ENCODE peak calls at places on chromosomes 1 and 21, in six cellular contexts. X, Y, O, J, W and A are unnamed samples.

GRCh38 chr1:15354580-15354965 is 55.1 kb upstream of the EFHD2 start:
- DNase-seq in X (no peak), Y (peak; percentile 43), O (no peak), J (no peak), W (no peak), A (no peak)

GRCh38 chr1:15678578-15678977 is 5.5 kb upstream of the PLEKHM2 start:
- DNase-seq in X (no peak), Y (peak; percentile 90), O (no peak), J (peak; percentile 39), W (no peak), A (no peak)

GRCh38 chr1:22471078-22471477 is 19.4 kb downstream of the ZBTB40 start:
- DNase-seq in X (no peak), Y (no peak), O (no peak), J (no peak), W (no peak), A (no peak)

GRCh38 chr1:205526431-205526830 is 22.0 kb downstream of the CDK18 start:
- DNase-seq in X (no peak), Y (no peak), O (no peak), J (no peak), W (no peak), A (no peak)

GRCh38 chr1:91555821-91556531 is 55.3 kb downstream of the CDC7 start:
- DNase-seq in X (no peak), Y (peak; percentile 62), O (no peak), J (peak; percentile 61), W (peak; percentile 86), A (peak; percentile 89)

GRCh38 chr21:34192646-34193285 is 119.4 kb downstream of the MRPS6 start:
- DNase-seq in X (no peak), Y (no peak), O (no peak), J (no peak), W (no peak), A (no peak)

GRCh38 chr1:6024376-6024775 is 21.3 kb upstream of the KCNAB2 start:
- DNase-seq in X (no peak), Y (no peak), O (no peak), J (no peak), W (no peak), A (no peak)

GRCh38 chr1:207755846-207756692 is 4.2 kb downstream of the CD46 start:
- DNase-seq in X (no peak), Y (peak; percentile 56), O (no peak), J (no peak), W (no peak), A (no peak)

GRCh38 chr1:205091043-205091740 is 6.9 kb upstream of the TMEM81 start:
- DNase-seq in X (no peak), Y (no peak), O (no peak), J (no peak), W (no peak), A (no peak)

GRCh38 chr1:55375617-55376258 is 160.6 kb upstream of the USP24 start:
- DNase-seq in X (no peak), Y (peak; percentile 4), O (no peak), J (peak; percentile 13), W (peak; percentile 12), A (peak; percentile 42)

GRCh38 chr1:66760506-66760905 is 8.2 kb downstream of the DYNLT5 start:
- DNase-seq in X (no peak), Y (no peak), O (no peak), J (no peak), W (no peak), A (no peak)

GRCh38 chr1:117559985-117560384 is 45.9 kb upstream of the TENT5C start:
- DNase-seq in X (no peak), Y (no peak), O (no peak), J (no peak), W (no peak), A (no peak)

GRCh38 chr1:25631750-25632495 is 15.3 kb downstream of the MAN1C1 start:
- DNase-seq in X (no peak), Y (no peak), O (no peak), J (no peak), W (no peak), A (no peak)

GRCh38 chr1:93735722-93736121 is 54.1 kb upstream of the BCAR3 start:
- DNase-seq in X (no peak), Y (peak; percentile 81), O (no peak), J (peak; percentile 67), W (no peak), A (no peak)

DNA sequence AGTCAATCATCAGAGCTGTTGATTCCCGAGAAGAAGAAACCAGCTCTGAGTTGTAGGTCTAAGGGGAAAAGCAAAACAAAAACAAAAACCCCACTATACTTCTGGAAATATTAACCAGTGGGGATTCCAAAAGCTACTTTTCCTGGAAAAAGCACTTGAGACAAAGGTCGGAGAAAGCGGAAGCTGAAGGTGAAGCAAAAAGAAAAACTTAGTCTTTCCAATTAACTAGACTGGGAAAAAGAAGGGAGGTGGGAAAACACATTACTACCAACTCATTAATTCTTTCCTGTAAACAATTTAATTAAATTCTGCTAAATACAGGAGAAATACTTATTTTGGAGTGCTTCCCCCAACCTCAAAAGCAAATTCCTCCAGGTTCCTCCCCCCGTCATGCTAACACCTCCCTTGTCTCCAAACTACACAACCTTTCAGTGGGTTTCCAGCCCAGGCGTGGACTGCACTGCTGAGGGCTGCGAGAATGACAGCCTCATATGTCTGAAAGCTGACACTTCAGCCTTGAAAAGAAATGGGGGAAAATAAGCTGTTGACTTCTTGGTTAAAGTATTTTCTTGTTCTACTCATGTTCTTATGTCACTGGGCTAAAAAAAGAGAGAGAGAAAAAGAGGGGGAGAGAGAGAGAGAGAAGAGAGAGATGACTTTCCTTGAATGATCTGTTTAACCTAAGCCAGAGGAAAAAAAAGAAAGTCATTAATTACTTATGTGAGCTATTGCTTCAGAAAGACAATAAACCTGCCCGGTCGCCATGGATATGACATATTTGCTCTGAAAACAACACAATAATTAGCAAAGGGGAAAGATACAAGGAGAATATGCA is 5.1 kb downstream of the CASZ1 start:
- DNase-seq in X (no peak), Y (no peak), O (no peak), J (no peak), W (no peak), A (no peak)
- H3K4me3 ChIP-seq in X (peak overlapping the region; percentile 21), Y (no peak overlapping the region), O (no peak overlapping the region), J (no peak overlapping the region), W (no peak overlapping the region), A (no peak overlapping the region)

GRCh38 chr21:43893536-43894205 is 28.6 kb downstream of the AGPAT3 start:
- DNase-seq in X (no peak), Y (no peak), O (no peak), J (no peak), W (peak; percentile 8), A (no peak)
- H3K4me3 ChIP-seq in X (no peak overlapping the region), Y (no peak overlapping the region), O (no peak overlapping the region), J (no peak overlapping the region), W (peak overlapping the region; percentile 3), A (no peak overlapping the region)

DNA sequence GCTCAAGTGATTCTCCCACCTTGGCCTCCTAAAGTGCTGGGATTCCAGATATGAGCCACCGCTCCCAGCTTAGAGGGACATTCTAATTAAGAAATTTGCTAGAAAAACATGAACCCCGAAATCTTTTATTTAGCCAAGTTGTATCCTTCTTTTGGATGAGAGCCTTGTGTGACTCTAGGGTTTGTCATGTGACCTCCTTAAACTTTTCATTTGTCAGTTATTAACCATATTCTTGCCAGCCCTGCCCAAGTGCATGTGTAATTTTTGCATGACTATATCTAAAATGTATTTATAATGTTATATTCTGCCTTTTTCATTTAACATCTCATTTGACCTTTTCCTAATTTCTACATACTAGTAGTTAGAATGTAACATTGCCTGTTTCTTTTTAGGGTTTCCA is 1.9 kb downstream of the UTP25 start:
- DNase-seq in X (no peak), Y (no peak), O (no peak), J (no peak), W (no peak), A (no peak)
- H3K4me3 ChIP-seq in X (no peak overlapping the region), Y (no peak overlapping the region), O (no peak overlapping the region), J (no peak overlapping the region), W (no peak overlapping the region), A (no peak overlapping the region)

DNA sequence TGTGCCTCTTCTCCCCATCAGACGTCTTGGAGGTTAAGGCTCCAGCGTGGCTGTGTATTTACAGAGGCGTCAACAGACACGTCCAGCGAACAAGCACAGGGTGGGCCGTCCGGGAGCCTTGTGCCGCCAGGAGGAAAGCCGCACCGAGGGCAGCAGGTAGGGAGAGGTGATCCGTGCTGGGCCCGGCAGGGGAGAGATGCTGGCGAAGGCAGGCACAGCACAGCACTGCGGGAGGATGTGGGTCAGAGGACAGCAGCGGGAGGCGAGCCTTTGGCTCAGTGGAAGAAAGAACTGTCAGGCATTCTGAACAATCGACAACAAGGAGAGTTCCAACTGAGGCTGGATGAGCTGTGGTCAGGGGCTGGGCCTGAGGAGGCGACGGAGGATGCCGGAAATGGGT is 144.1 kb upstream of the TNR start:
- DNase-seq in X (no peak), Y (no peak), O (no peak), J (no peak), W (no peak), A (no peak)
- H3K4me3 ChIP-seq in X (no peak overlapping the region), Y (no peak overlapping the region), O (no peak overlapping the region), J (no peak overlapping the region), W (no peak overlapping the region), A (no peak overlapping the region)

GRCh38 chr1:12405325-12406217 is 175.7 kb downstream of the VPS13D start:
- DNase-seq in X (peak; percentile 30), Y (no peak), O (no peak), J (no peak), W (no peak), A (no peak)
- H3K4me3 ChIP-seq in X (no peak overlapping the region), Y (no peak overlapping the region), O (no peak overlapping the region), J (no peak overlapping the region), W (no peak overlapping the region), A (no peak overlapping the region)

DNA sequence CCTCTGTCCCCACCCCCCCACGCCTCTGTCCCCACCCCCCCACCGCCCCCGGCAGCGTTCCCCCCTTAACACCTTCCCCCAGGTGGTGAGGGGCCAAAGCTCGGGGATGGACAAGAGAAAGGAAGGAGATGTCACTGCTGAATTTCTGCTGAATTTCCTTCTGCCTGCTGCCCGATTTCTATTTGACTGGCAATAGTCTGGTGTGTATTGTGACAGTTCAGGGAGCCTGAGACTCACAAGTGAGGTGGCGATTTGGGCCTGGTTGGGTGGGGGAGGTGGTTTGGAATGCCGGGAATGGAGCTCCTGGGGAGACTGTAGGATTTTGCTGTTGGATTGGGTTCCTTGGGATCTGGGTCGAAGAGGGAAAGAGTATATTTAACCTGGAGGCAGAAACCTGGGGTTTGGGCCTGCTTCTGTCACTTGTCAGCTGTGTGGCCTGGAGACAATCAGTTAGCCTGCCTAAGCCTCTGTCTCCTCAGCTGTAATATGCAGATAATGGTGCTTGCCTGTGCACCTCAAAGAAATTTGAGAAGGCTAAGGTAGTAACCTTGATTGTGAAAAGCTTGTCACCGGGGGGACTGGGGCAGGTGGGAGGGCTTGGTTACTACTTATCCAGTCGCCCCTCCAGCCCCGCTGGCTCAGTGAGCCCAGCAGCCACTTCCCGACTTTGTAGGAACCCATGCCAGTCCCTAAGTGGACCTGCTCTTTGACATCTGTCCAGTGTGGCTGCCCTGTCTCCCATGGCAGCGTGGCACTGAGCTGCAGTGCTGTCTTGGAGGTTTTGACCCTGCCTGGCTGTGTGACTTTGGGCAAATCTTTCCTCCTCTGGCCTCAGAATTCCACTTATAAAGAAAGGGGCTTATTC is 7.7 kb upstream of the LMNA start:
- DNase-seq in X (no peak), Y (no peak), O (peak; percentile 82), J (no peak), W (no peak), A (no peak)
- H3K4me3 ChIP-seq in X (peak overlapping the region; percentile 65), Y (no peak overlapping the region), O (no peak overlapping the region), J (peak overlapping the region; percentile 11), W (no peak overlapping the region), A (no peak overlapping the region)